ENCODE peak calls at places on chromosomes 2 and 18, in eight cellular contexts. G, V, H, I, O, M, T and P are unnamed samples.

GRCh38 chr18:11366410-11366809 is 217.0 kb upstream of the PIEZO2 start:
- DNase-seq in M (peak; percentile 9), O (peak; percentile 3), V (no peak), T (peak; percentile 57), I (no peak), G (peak; percentile 11), H (no peak), P (no peak)

GRCh38 chr2:119106301-119106897 is 52.2 kb downstream of the C1QL2 start:
- DNase-seq in M (peak; percentile 33), V (no peak), H (peak; percentile 77), G (peak; percentile 31), T (peak; percentile 33), O (no peak), I (peak; percentile 36), P (peak; percentile 43)

GRCh38 chr2:69214898-69215297 is 172.1 kb downstream of the GFPT1 start:
- DNase-seq in G (peak; percentile 90), O (no peak), I (no peak), T (peak; percentile 77), M (no peak), V (peak; percentile 51), H (no peak), P (no peak)

GRCh38 chr2:190869721-190870120 is 10.9 kb upstream of the GLS start:
- DNase-seq in V (no peak), O (no peak), I (no peak), G (no peak), H (no peak), T (no peak), M (no peak), P (no peak)

GRCh38 chr2:219449609-219450008 is 15.0 kb downstream of the SPEG start:
- DNase-seq in H (no peak), T (no peak), O (no peak), I (no peak), M (no peak), G (no peak), V (no peak), P (no peak)

GRCh38 chr2:85584857-85585780 is 888 bp downstream of the VAMP5 start:
- DNase-seq in G (peak; percentile 70), I (no peak), V (peak; percentile 69), H (peak; percentile 62), T (peak; percentile 63), O (no peak), M (peak; percentile 50), P (peak; percentile 33)

GRCh38 chr2:228827056-228827455 is 444.0 kb downstream of the PID1 start:
- DNase-seq in O (no peak), V (no peak), T (peak; percentile 7), H (no peak), G (peak; percentile 16), M (no peak), I (no peak), P (no peak)

GRCh38 chr2:104378853-104379374 is 475.0 kb upstream of the POU3F3 start:
- DNase-seq in T (no peak), M (peak; percentile 18), G (no peak), V (no peak), H (peak; percentile 32), O (no peak), I (no peak), P (peak; percentile 35)

GRCh38 chr2:111209045-111209514 is 88.4 kb downstream of the BCL2L11 start:
- DNase-seq in H (no peak), O (peak; percentile 31), V (no peak), M (peak; percentile 91), I (no peak), T (peak; percentile 93), G (peak; percentile 74), P (peak; percentile 80)

GRCh38 chr2:236865052-236865451 is 220.6 kb upstream of the COPS8 start:
- DNase-seq in G (no peak), V (no peak), T (no peak), M (no peak), O (no peak), H (no peak), I (no peak), P (no peak)

GRCh38 chr2:42830922-42831574 is 38.7 kb upstream of the HAAO start:
- DNase-seq in G (no peak), T (no peak), O (no peak), V (no peak), M (no peak), I (no peak), H (no peak), P (no peak)

GRCh38 chr2:109475531-109476210 is 138.1 kb downstream of the SEPTIN10 start:
- DNase-seq in V (no peak), T (peak; percentile 80), O (peak; percentile 52), H (no peak), I (no peak), M (peak; percentile 63), G (peak; percentile 70), P (no peak)

GRCh38 chr2:205775091-205775876 is 93.0 kb downstream of the NRP2 start:
- DNase-seq in I (no peak), T (peak; percentile 70), M (peak; percentile 27), G (peak; percentile 18), H (no peak), O (no peak), V (no peak), P (no peak)

GRCh38 chr2:48991415-48992131 is 162.7 kb downstream of the FSHR start:
- DNase-seq in H (no peak), M (peak; percentile 32), G (no peak), T (no peak), O (no peak), V (no peak), I (no peak), P (no peak)

GRCh38 chr18:56302161-56302560 is 336.2 kb downstream of the TXNL1 start:
- DNase-seq in T (no peak), I (no peak), M (no peak), G (no peak), V (no peak), O (no peak), H (no peak), P (no peak)

GRCh38 chr2:138711812-138712211 is 68.4 kb downstream of the NXPH2 start:
- DNase-seq in I (no peak), H (no peak), G (no peak), V (no peak), T (no peak), O (no peak), M (peak; percentile 73), P (no peak)

GRCh38 chr2:105299290-105299689 is 30.2 kb downstream of the TGFBRAP1 start:
- DNase-seq in V (no peak), T (no peak), H (peak; percentile 29), O (no peak), M (peak; percentile 12), G (no peak), I (no peak), P (no peak)

GRCh38 chr2:101307950-101308431 is 510 bp downstream of the RNF149 start:
- DNase-seq in G (peak; percentile 29), T (no peak), H (peak; percentile 25), O (no peak), I (no peak), V (peak; percentile 26), M (peak; percentile 49), P (peak; percentile 45)

GRCh38 chr2:235654115-235654514 is 160.3 kb downstream of the AGAP1 start:
- DNase-seq in M (no peak), O (no peak), I (no peak), G (no peak), T (peak; percentile 74), V (no peak), H (no peak), P (no peak)

GRCh38 chr2:187552959-187553681 is 1.1 kb downstream of the TFPI start:
- DNase-seq in I (no peak), H (no peak), G (peak; percentile 90), V (no peak), M (peak; percentile 22), T (peak; percentile 91), O (no peak), P (no peak)

GRCh38 chr2:7014201-7014640 is 97.0 kb downstream of the RNF144A start:
- DNase-seq in G (peak; percentile 21), V (no peak), O (no peak), M (peak; percentile 25), H (peak; percentile 43), T (no peak), I (no peak), P (peak; percentile 41)
- TF ChIP-seq CTCF in G (peak; percentile 28), V (no peak), O (peak; percentile 55), M (peak; percentile 37), H (peak; percentile 57), T (no peak), I (peak; percentile 7), P (no peak)

GRCh38 chr2:118078734-118079133 is 9.5 kb upstream of the INSIG2 start:
- DNase-seq in M (no peak), G (no peak), I (no peak), H (no peak), T (no peak), V (no peak), O (no peak), P (no peak)

DNA sequence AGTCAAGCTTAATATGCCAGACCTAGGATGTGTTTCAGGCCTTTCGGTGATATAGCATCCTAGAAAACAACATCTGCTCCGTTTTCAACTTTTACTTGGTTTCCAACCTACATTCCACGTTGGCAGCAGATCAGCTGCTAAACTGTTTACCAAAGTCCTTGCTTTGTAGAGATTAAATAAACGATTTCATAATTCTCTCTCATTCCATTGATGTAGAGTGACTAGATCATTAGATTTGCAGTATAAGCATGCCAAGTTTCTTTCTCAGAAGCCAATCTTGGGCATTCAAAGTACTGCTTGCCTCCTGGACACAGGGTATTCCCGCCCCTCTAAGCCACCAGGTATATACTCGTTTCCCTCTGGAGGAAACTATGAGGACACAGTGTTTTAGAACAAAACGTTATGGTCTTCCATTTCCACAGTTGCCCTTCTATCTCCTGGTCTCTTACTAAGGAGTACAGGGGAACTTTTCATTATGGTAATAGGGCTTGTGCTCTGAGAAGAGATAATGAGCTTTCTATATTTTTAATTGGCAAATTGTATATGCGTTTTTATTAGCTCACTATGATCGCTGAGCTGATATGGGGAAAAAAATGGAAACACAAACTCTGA is 10.5 kb upstream of the INSIG2 start:
- DNase-seq in G (no peak), T (peak; percentile 7), H (no peak), V (no peak), O (no peak), M (no peak), I (peak; percentile 38), P (no peak)
- TF ChIP-seq CTCF in G (no peak), T (no peak), H (no peak), V (no peak), O (no peak), M (no peak), I (no peak), P (no peak)

GRCh38 chr2:174003635-174004310 is 38.6 kb upstream of the SP3 start:
- DNase-seq in G (no peak), I (no peak), M (no peak), H (no peak), T (no peak), O (no peak), V (no peak), P (no peak)
- TF ChIP-seq CTCF in G (no peak), I (no peak), M (no peak), H (no peak), T (no peak), O (no peak), V (no peak), P (no peak)

GRCh38 chr2:156019341-156019740 is 313.2 kb downstream of the NR4A2 start:
- DNase-seq in G (no peak), H (no peak), O (no peak), V (no peak), M (no peak), I (no peak), T (no peak), P (no peak)

GRCh38 chr2:156017486-156017885 is 315.0 kb downstream of the NR4A2 start:
- DNase-seq in I (no peak), G (no peak), M (no peak), T (no peak), O (no peak), H (no peak), V (no peak), P (no peak)

GRCh38 chr2:156023266-156023879 is 309.1 kb downstream of the NR4A2 start:
- DNase-seq in G (no peak), M (no peak), O (no peak), T (no peak), I (no peak), V (no peak), H (no peak), P (no peak)

GRCh38 chr2:156021326-156022040 is 311.0 kb downstream of the NR4A2 start:
- DNase-seq in I (no peak), O (no peak), M (no peak), V (no peak), T (no peak), H (no peak), G (no peak), P (no peak)
- TF ChIP-seq CTCF in I (no peak), O (no peak), M (no peak), V (no peak), T (no peak), H (no peak), G (no peak), P (no peak)